ENCODE peak calls at places on chromosomes 11 and 22, in ten cellular contexts. I is DMS153; X is neural progenitor cell; A is T-helper 2 cell; J is stimulated activated CD4-positive, alpha-beta T cell treated with anti-CD3 and anti-CD28 coated beads, TNF-alpha, amount 100 ng/mL, for 4 hours; T is left lung; O is NCI-H2029 treated with DMSO at 0.1 percent for 48 hours; G is posterior vena cava; W is NB4; V is pancreas. K is an unnamed sample.

GRCh38 chr11:121328213-121328966 is 35.8 kb downstream of the SC5D start:
- DNase-seq in J (no peak), G (no peak), I (no peak), A (peak; percentile 18), V (no peak), T (no peak), X (no peak), O (no peak), W (peak; percentile 42), K (no peak)

GRCh38 chr11:61028135-61028729 is 56.8 kb downstream of the CD6 start:
- DNase-seq in I (peak; percentile 73), O (no peak), W (no peak), A (no peak), J (no peak), X (no peak), V (no peak), T (no peak), G (peak; percentile 38), K (no peak)

GRCh38 chr11:28003615-28004014 is 104.3 kb downstream of the KIF18A start:
- DNase-seq in W (no peak), G (no peak), O (no peak), I (no peak), A (no peak), T (no peak), X (no peak), V (no peak), J (no peak), K (no peak)

GRCh38 chr22:11627798-11628650 is 3900.0 kb upstream of the OR11H1 start:
- DNase-seq in J (no peak), W (no peak), O (no peak), T (no peak), A (no peak), I (no peak), V (no peak), X (no peak), G (peak; percentile 85), K (peak; percentile 80)

GRCh38 chr11:64250875-64251721 is at the start of gene PLCB3:
- DNase-seq in V (no peak), O (no peak), W (peak; percentile 68), A (peak; percentile 40), G (no peak), J (peak; percentile 57), T (peak; percentile 59), I (no peak), X (peak; percentile 83), K (peak; percentile 99)

GRCh38 chr11:26331911-26332571 is at the start of gene ANO3:
- DNase-seq in I (peak; percentile 26), G (peak; percentile 83), W (no peak), O (peak; percentile 22), J (no peak), T (peak; percentile 79), V (peak; percentile 73), X (peak; percentile 98), A (no peak), K (peak; percentile 81)

GRCh38 chr22:17638432-17639237 is at the start of gene BCL2L13:
- DNase-seq in V (peak; percentile 91), J (peak; percentile 77), W (peak; percentile 96), X (peak; percentile 95), T (peak; percentile 94), G (peak; percentile 97), A (peak; percentile 81), O (peak; percentile 70), I (peak; percentile 70), K (peak; percentile 90)

GRCh38 chr11:29527391-29527936 is 489.4 kb downstream of the KCNA4 start:
- DNase-seq in W (peak; percentile 91), A (no peak), I (no peak), X (peak; percentile 7), V (no peak), T (no peak), O (no peak), G (no peak), J (no peak), K (peak; percentile 8)

GRCh38 chr11:44574620-44575287 is 9.3 kb downstream of the CD82 start:
- DNase-seq in O (no peak), J (no peak), X (no peak), V (no peak), A (peak; percentile 24), G (no peak), T (no peak), W (peak; percentile 79), I (no peak), K (peak; percentile 96)

GRCh38 chr11:43983221-43983795 is 40.9 kb downstream of the C11orf96 start:
- DNase-seq in A (no peak), G (peak; percentile 69), W (no peak), O (no peak), X (no peak), J (no peak), I (no peak), V (no peak), T (no peak), K (peak; percentile 66)

GRCh38 chr11:61968758-61969390 is 1.4 kb upstream of the FTH1 start:
- DNase-seq in X (no peak), W (no peak), T (peak; percentile 27), J (no peak), I (no peak), A (no peak), V (peak; percentile 13), O (no peak), G (peak; percentile 82), K (no peak)

GRCh38 chr11:70016666-70017347 is 61.3 kb upstream of the ANO1 start:
- DNase-seq in A (no peak), J (no peak), W (no peak), I (no peak), O (no peak), V (no peak), G (no peak), X (no peak), T (no peak), K (peak; percentile 89)

GRCh38 chr11:12961615-12962014 is 47.5 kb upstream of the RASSF10 start:
- DNase-seq in G (no peak), T (no peak), X (no peak), I (no peak), J (no peak), W (no peak), O (no peak), V (no peak), A (no peak), K (no peak)

GRCh38 chr11:8357891-8358566 is 94.4 kb upstream of the LMO1 start:
- DNase-seq in A (no peak), G (peak; percentile 59), T (no peak), O (no peak), I (no peak), V (no peak), X (no peak), J (no peak), W (no peak), K (peak; percentile 75)

GRCh38 chr22:31122532-31123291 is at the start of gene INPP5J:
- DNase-seq in A (no peak), V (peak; percentile 76), I (peak; percentile 68), X (peak; percentile 58), W (no peak), O (peak; percentile 77), J (no peak), T (no peak), G (peak; percentile 57), K (peak; percentile 97)

GRCh38 chr11:86688398-86689179 is 16.2 kb upstream of the ME3 start:
- DNase-seq in G (no peak), V (no peak), O (no peak), I (no peak), A (no peak), J (no peak), T (peak; percentile 49), W (peak; percentile 36), X (no peak), K (no peak)

GRCh38 chr11:92453055-92453454 is 228.4 kb downstream of the FAT3 start:
- DNase-seq in G (no peak), W (no peak), T (no peak), A (no peak), V (no peak), X (no peak), J (no peak), O (no peak), I (no peak), K (no peak)

GRCh38 chr11:104968856-104969776 is 742 bp upstream of the CASP4 start:
- DNase-seq in W (peak; percentile 2), G (peak; percentile 85), T (peak; percentile 34), A (no peak), X (peak; percentile 43), V (peak; percentile 43), O (peak; percentile 46), I (peak; percentile 46), J (no peak), K (peak; percentile 37)

GRCh38 chr11:14904745-14905103 is 12.7 kb upstream of the CYP2R1 start:
- DNase-seq in X (peak; percentile 77), J (peak; percentile 79), A (peak; percentile 58), W (peak; percentile 86), O (no peak), I (no peak), T (peak; percentile 86), G (peak; percentile 96), V (peak; percentile 86), K (peak; percentile 92)

GRCh38 chr22:48600681-48601080 is 1227.0 kb downstream of the BRD1 start:
- DNase-seq in W (no peak), V (no peak), O (no peak), G (no peak), A (no peak), T (no peak), I (no peak), J (no peak), X (no peak), K (no peak)

GRCh38 chr22:47565607-47566006 is 803.2 kb downstream of the TBC1D22A start:
- DNase-seq in G (no peak), V (no peak), A (no peak), O (no peak), W (no peak), J (no peak), I (no peak), T (no peak), X (no peak), K (no peak)

GRCh38 chr11:34624069-34624468 is 3.2 kb downstream of the EHF start:
- DNase-seq in A (peak; percentile 62), O (peak; percentile 49), T (no peak), G (no peak), I (no peak), X (no peak), J (no peak), V (no peak), W (no peak), K (no peak)

GRCh38 chr11:46485852-46486443 is 94.4 kb upstream of the CHRM4 start:
- DNase-seq in W (no peak), I (no peak), G (no peak), J (no peak), A (no peak), O (no peak), T (no peak), X (peak; percentile 40), V (no peak), K (no peak)

GRCh38 chr22:22989856-22990255 is 80.5 kb upstream of the GNAZ start:
- DNase-seq in T (no peak), X (no peak), W (no peak), A (no peak), V (no peak), O (no peak), I (no peak), J (no peak), G (no peak), K (no peak)

GRCh38 chr22:26330971-26331625 is 98.0 kb upstream of the ASPHD2 start:
- DNase-seq in X (peak; percentile 76), J (peak; percentile 17), T (peak; percentile 36), G (no peak), A (peak; percentile 6), W (peak; percentile 50), V (peak; percentile 33), O (peak; percentile 91), I (peak; percentile 93), K (peak; percentile 94)

GRCh38 chr11:75249704-75250103 is 9.1 kb downstream of the TPBGL start:
- DNase-seq in O (no peak), T (peak; percentile 5), G (peak; percentile 30), V (no peak), J (no peak), I (no peak), W (no peak), A (no peak), X (no peak), K (no peak)

GRCh38 chr22:50621491-50621880 is 6.5 kb downstream of the ARSA start:
- DNase-seq in I (no peak), W (peak; percentile 73), X (no peak), G (peak; percentile 45), O (peak; percentile 21), A (peak; percentile 55), V (no peak), J (no peak), T (no peak), K (no peak)

GRCh38 chr22:29298641-29299040 is 7.8 kb upstream of the GAS2L1 start:
- DNase-seq in J (no peak), I (no peak), G (no peak), W (no peak), O (no peak), A (no peak), X (no peak), V (no peak), T (no peak), K (no peak)